ENCODE peak calls at places on chromosome 17, in four cellular contexts. One of them, this sample, is unnamed.

GRCh38 chr17:50168319-50168718 is 2.5 kb downstream of the SGCA start:
- DNase-seq in body of pancreas: no peak
- DNase-seq in esophagus squamous epithelium: no peak
- DNase-seq in IMR-90: no peak
- DNase-seq in this sample: no peak

GRCh38 chr17:75105269-75106080 is 4.3 kb upstream of the ARMC7 start:
- DNase-seq in IMR-90: peak; percentile 40
- DNase-seq in body of pancreas: peak; percentile 75
- DNase-seq in esophagus squamous epithelium: no peak
- DNase-seq in this sample: peak; percentile 77

GRCh38 chr17:61420128-61420527 is 20.5 kb downstream of the TBX2 start:
- DNase-seq in IMR-90: no peak
- DNase-seq in body of pancreas: no peak
- DNase-seq in esophagus squamous epithelium: no peak
- DNase-seq in this sample: no peak

GRCh38 chr17:82278308-82278707 is 4.8 kb upstream of the CSNK1D start:
- DNase-seq in esophagus squamous epithelium: no peak
- DNase-seq in IMR-90: no peak
- DNase-seq in body of pancreas: no peak
- DNase-seq in this sample: no peak

GRCh38 chr17:31428512-31428911 is 37.0 kb downstream of the RAB11FIP4 start:
- DNase-seq in esophagus squamous epithelium: no peak
- DNase-seq in IMR-90: no peak
- DNase-seq in body of pancreas: no peak
- DNase-seq in this sample: no peak

GRCh38 chr17:66348605-66349165 is 46.3 kb downstream of the PRKCA start:
- DNase-seq in IMR-90: peak; percentile 89
- DNase-seq in body of pancreas: peak; percentile 66
- DNase-seq in esophagus squamous epithelium: no peak
- DNase-seq in this sample: peak; percentile 61

GRCh38 chr17:61352408-61352770 is 47.3 kb upstream of the TBX2 start:
- DNase-seq in IMR-90: no peak
- DNase-seq in body of pancreas: no peak
- DNase-seq in esophagus squamous epithelium: no peak
- DNase-seq in this sample: no peak

GRCh38 chr17:83133302-83134121 is 54.1 kb downstream of the METRNL start:
- DNase-seq in esophagus squamous epithelium: no peak
- DNase-seq in body of pancreas: no peak
- DNase-seq in IMR-90: no peak
- DNase-seq in this sample: peak; percentile 1

GRCh38 chr17:82592289-82592683 is 56.0 kb downstream of the WDR45B start:
- DNase-seq in esophagus squamous epithelium: no peak
- DNase-seq in IMR-90: no peak
- DNase-seq in body of pancreas: peak; percentile 20
- DNase-seq in this sample: peak; percentile 50

GRCh38 chr17:54172654-54173316 is 350.1 kb downstream of the KIF2B start:
- DNase-seq in body of pancreas: peak; percentile 44
- DNase-seq in esophagus squamous epithelium: no peak
- DNase-seq in IMR-90: no peak
- DNase-seq in this sample: no peak

GRCh38 chr17:50102164-50102991 is 7.2 kb downstream of the PDK2 start:
- DNase-seq in IMR-90: no peak
- DNase-seq in esophagus squamous epithelium: no peak
- DNase-seq in body of pancreas: peak; percentile 97
- DNase-seq in this sample: peak; percentile 93

GRCh38 chr17:44174427-44174826 is 3.9 kb downstream of the ASB16 start:
- DNase-seq in esophagus squamous epithelium: no peak
- DNase-seq in IMR-90: no peak
- DNase-seq in body of pancreas: no peak
- DNase-seq in this sample: no peak

GRCh38 chr17:27245230-27245696 is 48.7 kb upstream of the WSB1 start:
- DNase-seq in body of pancreas: peak; percentile 81
- DNase-seq in esophagus squamous epithelium: peak; percentile 48
- DNase-seq in IMR-90: peak; percentile 89
- DNase-seq in this sample: peak; percentile 85

GRCh38 chr17:15516150-15516549 is 47.1 kb downstream of the TVP23C start:
- DNase-seq in IMR-90: peak; percentile 75
- DNase-seq in esophagus squamous epithelium: no peak
- DNase-seq in body of pancreas: no peak
- DNase-seq in this sample: no peak

GRCh38 chr17:15448580-15448956 is 18.9 kb downstream of the CDRT4 start:
- DNase-seq in esophagus squamous epithelium: no peak
- DNase-seq in body of pancreas: no peak
- DNase-seq in IMR-90: no peak
- DNase-seq in this sample: no peak

GRCh38 chr17:63154586-63155244 is 188.7 kb downstream of the TANC2 start:
- DNase-seq in IMR-90: no peak
- DNase-seq in esophagus squamous epithelium: no peak
- DNase-seq in body of pancreas: no peak
- DNase-seq in this sample: no peak

GRCh38 chr17:610285-610684 is 104.4 kb downstream of the VPS53 start:
- DNase-seq in esophagus squamous epithelium: no peak
- DNase-seq in body of pancreas: no peak
- DNase-seq in IMR-90: no peak
- DNase-seq in this sample: no peak

GRCh38 chr17:19554393-19554792 is 20.7 kb downstream of the SLC47A1 start:
- DNase-seq in esophagus squamous epithelium: no peak
- DNase-seq in body of pancreas: no peak
- DNase-seq in IMR-90: no peak
- DNase-seq in this sample: no peak

GRCh38 chr17:7782237-7782636 is 51.8 kb upstream of the KDM6B start:
- DNase-seq in IMR-90: peak; percentile 61
- DNase-seq in body of pancreas: no peak
- DNase-seq in esophagus squamous epithelium: no peak
- DNase-seq in this sample: no peak

GRCh38 chr17:62656446-62656845 is 29.0 kb downstream of the MRC2 start:
- DNase-seq in esophagus squamous epithelium: no peak
- DNase-seq in IMR-90: no peak
- DNase-seq in body of pancreas: no peak
- DNase-seq in this sample: no peak

DNA sequence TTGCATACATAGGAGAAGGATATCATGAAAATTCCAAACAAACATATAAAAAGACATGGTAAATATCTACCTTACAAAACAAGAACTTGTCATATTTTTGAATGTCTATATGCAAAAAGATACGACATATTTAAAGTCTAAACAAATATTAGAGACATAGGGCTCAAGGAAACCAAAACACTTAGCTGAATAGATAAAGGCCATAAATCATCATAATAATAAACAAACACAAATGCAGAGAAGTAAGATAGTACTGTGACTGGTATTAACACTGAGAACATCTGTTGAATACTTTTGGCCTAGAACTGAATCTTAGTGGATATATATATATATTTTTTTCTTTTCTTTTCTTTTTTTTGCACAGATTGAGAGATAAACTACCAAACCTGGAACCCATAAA is 435.8 kb downstream of the KCNJ18 start:
- DNase-seq in IMR-90: no peak
- DNase-seq in esophagus squamous epithelium: no peak
- DNase-seq in body of pancreas: no peak
- DNase-seq in this sample: no peak
- H3K9me3 ChIP-seq in IMR-90: peaks cover 2% of the 10 kb centered on the region
- H3K9me3 ChIP-seq in esophagus squamous epithelium: peaks cover 3% of the 10 kb centered on the region
- H3K9me3 ChIP-seq in body of pancreas: no peaks in the 10 kb centered on the region
- H3K9me3 ChIP-seq in this sample: peaks cover 17% of the 10 kb centered on the region

GRCh38 chr17:39739885-39740356 is 2.2 kb downstream of the GRB7 start:
- DNase-seq in esophagus squamous epithelium: no peak
- DNase-seq in IMR-90: no peak
- DNase-seq in body of pancreas: peak; percentile 17
- DNase-seq in this sample: no peak
- H3K4me3 ChIP-seq in esophagus squamous epithelium: peak overlapping the region; percentile 64
- H3K4me3 ChIP-seq in IMR-90: no peak overlapping the region
- H3K4me3 ChIP-seq in body of pancreas: peak overlapping the region; percentile 9
- H3K4me3 ChIP-seq in this sample: peak overlapping the region; percentile 63

DNA sequence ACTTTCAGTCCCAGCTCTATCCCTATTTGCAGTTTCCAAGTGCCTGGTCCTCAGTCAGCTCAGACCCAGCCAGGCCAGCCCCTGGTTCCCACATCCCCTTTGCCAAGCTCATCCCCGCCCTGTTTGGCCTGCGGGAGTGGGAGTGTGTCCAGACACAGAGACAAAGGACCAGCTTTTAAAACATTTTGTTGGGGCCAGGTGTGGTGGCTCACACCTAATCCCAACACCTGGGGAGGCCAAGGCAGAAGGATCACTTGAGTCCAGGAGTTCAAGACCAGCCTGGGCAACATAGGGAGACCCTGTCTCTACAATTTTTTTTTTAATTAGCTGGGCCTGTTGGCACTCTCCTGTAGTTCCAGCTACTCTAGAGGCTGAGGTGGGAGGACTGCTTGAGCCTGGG is 1.7 kb downstream of the STH start:
- DNase-seq in body of pancreas: no peak
- DNase-seq in esophagus squamous epithelium: no peak
- DNase-seq in IMR-90: no peak
- DNase-seq in this sample: no peak
- H3K9me3 ChIP-seq in body of pancreas: no peaks in the 10 kb centered on the region
- H3K9me3 ChIP-seq in esophagus squamous epithelium: no peaks in the 10 kb centered on the region
- H3K9me3 ChIP-seq in IMR-90: no peaks in the 10 kb centered on the region
- H3K9me3 ChIP-seq in this sample: no peaks in the 10 kb centered on the region

GRCh38 chr17:32879143-32879542 is 2.2 kb upstream of the MYO1D start:
- DNase-seq in esophagus squamous epithelium: no peak
- DNase-seq in IMR-90: no peak
- DNase-seq in body of pancreas: no peak
- DNase-seq in this sample: no peak

GRCh38 chr17:32875904-32876413 is 965 bp downstream of the MYO1D start:
- DNase-seq in body of pancreas: no peak
- DNase-seq in esophagus squamous epithelium: no peak
- DNase-seq in IMR-90: peak; percentile 1
- DNase-seq in this sample: no peak

GRCh38 chr17:32876414-32877163 is at the start of gene MYO1D:
- DNase-seq in IMR-90: no peak
- DNase-seq in body of pancreas: peak; percentile 87
- DNase-seq in esophagus squamous epithelium: no peak
- DNase-seq in this sample: peak; percentile 88

GRCh38 chr17:32878211-32878610 is 1.3 kb upstream of the MYO1D start:
- DNase-seq in esophagus squamous epithelium: no peak
- DNase-seq in body of pancreas: peak; percentile 44
- DNase-seq in IMR-90: peak; percentile 32
- DNase-seq in this sample: no peak

DNA sequence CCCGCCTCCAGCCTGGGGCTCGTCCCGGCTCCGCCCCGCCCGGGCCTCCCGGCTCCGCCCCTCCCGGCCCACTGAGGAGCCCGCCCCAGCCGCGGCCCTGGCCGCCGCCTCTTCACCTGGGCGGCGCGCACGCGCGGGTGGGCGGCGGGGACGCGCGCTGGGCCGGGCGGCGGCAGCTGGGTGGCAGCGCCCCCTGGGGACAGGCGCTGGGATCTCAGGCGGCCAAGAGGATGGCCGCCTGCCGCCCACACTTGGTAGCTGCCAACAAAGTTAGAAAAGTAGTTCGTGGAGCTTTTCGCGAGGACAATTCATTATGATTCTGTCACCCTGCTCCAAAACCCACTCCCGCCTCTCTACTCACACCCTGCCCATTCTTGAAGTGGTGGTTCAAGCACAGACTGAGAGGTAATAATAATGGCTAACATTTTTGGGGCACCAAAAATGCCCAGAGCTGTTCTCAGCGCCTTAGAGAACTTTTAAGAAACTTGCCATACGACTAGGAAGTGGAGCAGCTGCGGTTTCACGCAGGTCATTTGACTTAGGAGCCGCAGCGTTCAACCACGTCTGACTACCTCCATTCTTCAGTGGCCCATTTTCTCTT is 340 bp upstream of the MYO1D start:
- DNase-seq in esophagus squamous epithelium: peak; percentile 43
- DNase-seq in IMR-90: peak; percentile 73
- DNase-seq in body of pancreas: peak; percentile 97
- DNase-seq in this sample: peak; percentile 96
- H3K4me3 ChIP-seq in esophagus squamous epithelium: peak overlapping the region; percentile 100
- H3K4me3 ChIP-seq in IMR-90: peak overlapping the region; percentile 60
- H3K4me3 ChIP-seq in body of pancreas: no peak overlapping the region
- H3K4me3 ChIP-seq in this sample: no peak overlapping the region

GRCh38 chr17:77708049-77708448 is 250.5 kb upstream of the TNRC6C start:
- DNase-seq in esophagus squamous epithelium: no peak
- DNase-seq in body of pancreas: no peak
- DNase-seq in IMR-90: no peak
- DNase-seq in this sample: no peak

GRCh38 chr17:77707546-77707945 is 251.0 kb upstream of the TNRC6C start:
- DNase-seq in body of pancreas: no peak
- DNase-seq in esophagus squamous epithelium: no peak
- DNase-seq in IMR-90: no peak
- DNase-seq in this sample: no peak

GRCh38 chr17:77709594-77709993 is 248.9 kb upstream of the TNRC6C start:
- DNase-seq in IMR-90: no peak
- DNase-seq in body of pancreas: no peak
- DNase-seq in esophagus squamous epithelium: no peak
- DNase-seq in this sample: no peak

GRCh38 chr17:77708936-77709335 is 249.6 kb upstream of the TNRC6C start:
- DNase-seq in esophagus squamous epithelium: no peak
- DNase-seq in IMR-90: no peak
- DNase-seq in body of pancreas: no peak
- DNase-seq in this sample: no peak

GRCh38 chr17:77706938-77707337 is 251.6 kb upstream of the TNRC6C start:
- DNase-seq in IMR-90: no peak
- DNase-seq in body of pancreas: no peak
- DNase-seq in esophagus squamous epithelium: no peak
- DNase-seq in this sample: no peak
- H3K9me3 ChIP-seq in IMR-90: peaks cover 14% of the 10 kb centered on the region
- H3K9me3 ChIP-seq in body of pancreas: no peaks in the 10 kb centered on the region
- H3K9me3 ChIP-seq in esophagus squamous epithelium: peaks cover 20% of the 10 kb centered on the region
- H3K9me3 ChIP-seq in this sample: peaks cover 9% of the 10 kb centered on the region

DNA sequence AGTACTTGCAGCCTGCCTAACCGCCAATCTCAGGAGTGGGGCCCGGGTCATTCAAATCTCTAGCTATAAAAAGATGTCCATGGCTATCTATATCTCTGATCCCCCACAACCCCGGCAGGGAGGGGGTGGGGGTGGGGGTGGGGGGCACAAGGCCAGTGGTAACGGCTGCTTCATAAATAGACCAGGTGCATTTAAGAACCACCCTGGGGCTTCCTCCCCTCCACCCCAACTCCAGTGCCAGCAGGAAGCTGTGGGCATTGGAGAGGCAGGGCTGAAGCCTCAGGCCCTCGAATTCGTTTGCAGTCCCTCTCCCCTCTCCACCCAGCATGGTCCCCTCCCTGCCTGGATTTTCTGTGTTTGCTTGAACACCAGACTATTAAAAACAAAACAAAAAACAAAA is 56.0 kb downstream of the RAP1GAP2 start:
- DNase-seq in IMR-90: no peak
- DNase-seq in esophagus squamous epithelium: no peak
- DNase-seq in body of pancreas: no peak
- DNase-seq in this sample: peak; percentile 13
- H3K4me3 ChIP-seq in IMR-90: no peak overlapping the region
- H3K4me3 ChIP-seq in esophagus squamous epithelium: no peak overlapping the region
- H3K4me3 ChIP-seq in body of pancreas: no peak overlapping the region
- H3K4me3 ChIP-seq in this sample: no peak overlapping the region

GRCh38 chr17:52606590-52606989 is 448.1 kb upstream of the CA10 start:
- DNase-seq in esophagus squamous epithelium: no peak
- DNase-seq in IMR-90: no peak
- DNase-seq in body of pancreas: no peak
- DNase-seq in this sample: no peak
- H3K9me3 ChIP-seq in esophagus squamous epithelium: no peaks in the 10 kb centered on the region
- H3K9me3 ChIP-seq in IMR-90: no peaks in the 10 kb centered on the region
- H3K9me3 ChIP-seq in body of pancreas: no peaks in the 10 kb centered on the region
- H3K9me3 ChIP-seq in this sample: no peaks in the 10 kb centered on the region

GRCh38 chr17:72756256-72756655 is 336.2 kb downstream of the SLC39A11 start:
- DNase-seq in IMR-90: no peak
- DNase-seq in body of pancreas: no peak
- DNase-seq in esophagus squamous epithelium: no peak
- DNase-seq in this sample: no peak
- H3K4me3 ChIP-seq in IMR-90: no peak overlapping the region
- H3K4me3 ChIP-seq in body of pancreas: no peak overlapping the region
- H3K4me3 ChIP-seq in esophagus squamous epithelium: no peak overlapping the region
- H3K4me3 ChIP-seq in this sample: no peak overlapping the region

This sample was measured in transverse colon.